ENCODE peak calls at places on chromosome 16, in four cellular contexts. X is lower leg skin; A is stimulated activated effector memory CD8-positive, alpha-beta T cell treated with anti-CD3 and anti-CD28 coated beads, Interleukin-12 subunit alpha, Interleukin-12 subunit beta, amount 100 ng/mL, for 72 hours; J is B cell. C is an unnamed sample.
A peak's percentile ranks its signal among the peaks of the same experiment; 100 is the strongest.

GRCh38 chr16:12819126-12820117 is 15.7 kb upstream of the CPPED1 start:
- DNase-seq in X (no peak), A (peak; percentile 71), J (peak; percentile 72), C (peak; percentile 9)

GRCh38 chr16:9154576-9155410 is 63.3 kb downstream of the HAPSTR1 start:
- DNase-seq in X (no peak), A (no peak), J (no peak), C (no peak)

GRCh38 chr16:49548571-49548970 is 175.0 kb downstream of the C16orf78 start:
- DNase-seq in X (no peak), A (no peak), J (no peak), C (no peak)

GRCh38 chr16:24152826-24153225 is 103.3 kb upstream of the CACNG3 start:
- DNase-seq in X (no peak), A (no peak), J (no peak), C (no peak)

GRCh38 chr16:48623304-48624016 is 13.5 kb upstream of the N4BP1 start:
- DNase-seq in X (peak; percentile 72), A (peak; percentile 89), J (peak; percentile 88), C (peak; percentile 60)

GRCh38 chr16:8733849-8734540 is 59.6 kb downstream of the ABAT start:
- DNase-seq in X (no peak), A (no peak), J (no peak), C (no peak)

GRCh38 chr16:27786221-27786848 is 236.4 kb downstream of the KATNIP start:
- DNase-seq in X (no peak), A (no peak), J (no peak), C (no peak)

GRCh38 chr16:53123753-53124152 is 69.0 kb downstream of the CHD9 start:
- DNase-seq in X (no peak), A (no peak), J (no peak), C (no peak)

GRCh38 chr16:4091638-4092037 is 24.6 kb downstream of the ADCY9 start:
- DNase-seq in X (no peak), A (no peak), J (no peak), C (peak; percentile 87)

GRCh38 chr16:8649829-8650554 is 24.4 kb upstream of the ABAT start:
- DNase-seq in X (no peak), A (no peak), J (no peak), C (no peak)

GRCh38 chr16:85005278-85006069 is 5.9 kb downstream of the ZDHHC7 start:
- DNase-seq in X (peak; percentile 75), A (no peak), J (no peak), C (peak; percentile 71)